ENCODE peak calls at places on chromosomes 1 and 21, in four cellular contexts. G is Peyer's patch, B is breast epithelium, H is tibial nerve. Y is an unnamed sample.
A peak's percentile ranks its signal among the peaks of the same experiment; 100 is the strongest.

GRCh38 chr1:31476891-31477846 is 64.2 kb downstream of the SERINC2 start:
- DNase-seq in G (no peak), B (peak; percentile 83), H (no peak), Y (no peak)

GRCh38 chr1:231104917-231105316 is 56.9 kb upstream of the TRIM67 start:
- DNase-seq in G (no peak), B (no peak), H (no peak), Y (no peak)

GRCh38 chr21:34029724-34030528 is 43.5 kb upstream of the MRPS6 start:
- DNase-seq in G (peak; percentile 73), B (no peak), H (no peak), Y (no peak)

GRCh38 chr1:178716111-178716510 is 8.9 kb upstream of the RALGPS2 start:
- DNase-seq in G (no peak), B (no peak), H (no peak), Y (no peak)

GRCh38 chr1:154501423-154502065 is 475 bp upstream of the TDRD10 start:
- DNase-seq in G (no peak), B (peak; percentile 61), H (peak; percentile 30), Y (peak; percentile 94)

GRCh38 chr1:40782371-40782956 is 1.1 kb upstream of the KCNQ4 start:
- DNase-seq in G (no peak), B (peak; percentile 54), H (no peak), Y (no peak)

GRCh38 chr1:29249170-29249691 is 12.9 kb downstream of the PTPRU start:
- DNase-seq in G (no peak), B (no peak), H (no peak), Y (no peak)

GRCh38 chr1:25572708-25573590 is 29.5 kb downstream of the LDLRAP1 start:
- DNase-seq in G (peak; percentile 76), B (peak; percentile 68), H (no peak), Y (no peak)

GRCh38 chr21:14673649-14674048 is 127.5 kb upstream of the SAMSN1 start:
- DNase-seq in G (no peak), B (no peak), H (no peak), Y (no peak)

GRCh38 chr1:218823291-218823900 is 350.3 kb upstream of the LYPLAL1 start:
- DNase-seq in G (no peak), B (no peak), H (no peak), Y (no peak)

DNA sequence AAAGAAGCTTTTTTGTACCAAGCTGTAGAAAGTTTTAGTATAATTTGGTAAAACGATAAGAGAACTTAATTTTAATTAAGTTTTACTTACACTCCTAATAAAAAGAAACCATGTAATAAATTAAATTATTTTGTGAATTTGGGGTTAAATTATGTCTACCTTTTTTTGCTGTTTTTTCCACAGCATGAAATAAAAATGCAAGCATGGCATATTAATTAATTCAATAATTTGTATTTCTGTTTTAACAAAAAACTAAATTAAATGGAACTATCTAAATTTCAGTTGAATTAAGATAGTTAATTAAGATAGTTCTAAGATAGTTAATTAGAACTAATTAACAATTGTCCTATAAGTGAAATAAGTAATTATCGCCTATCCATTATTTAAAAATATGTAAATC is 39.4 kb downstream of the VANGL2 start:
- DNase-seq in G (no peak), B (no peak), H (no peak), Y (no peak)
- H3K4me3 ChIP-seq in G (no peak overlapping the region), B (no peak overlapping the region), H (no peak overlapping the region), Y (no peak overlapping the region)

DNA sequence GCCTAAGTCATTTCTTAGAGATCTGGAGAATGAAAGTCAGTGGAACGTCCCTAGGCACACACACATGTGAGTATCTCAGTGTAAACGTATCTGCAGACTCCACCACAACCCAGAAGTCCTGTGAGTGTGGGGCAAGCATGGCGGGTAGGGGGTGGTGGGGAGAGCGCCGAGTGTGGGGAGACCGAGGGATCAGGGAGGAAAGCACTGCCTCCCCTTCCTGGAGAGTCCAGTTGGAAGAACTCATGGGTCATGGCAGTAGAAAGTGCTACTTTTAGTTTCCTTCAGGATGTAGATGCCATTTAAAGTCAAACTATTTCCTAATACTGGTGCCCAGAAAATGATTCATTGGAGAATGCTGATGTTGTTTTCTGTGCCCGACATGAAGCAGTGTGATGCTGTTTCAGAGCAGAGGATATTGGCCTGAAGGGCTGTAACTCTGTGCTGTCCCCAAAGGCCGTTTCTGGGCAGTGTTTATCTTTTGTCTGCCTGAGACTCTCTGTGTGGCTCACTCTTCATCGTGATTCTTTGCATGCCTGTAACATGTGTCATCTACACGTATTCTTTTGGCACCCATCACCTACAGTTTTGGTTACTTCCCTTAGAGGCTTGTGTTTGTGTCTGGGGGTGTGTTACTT is 45.7 kb upstream of the TSPAN2 start:
- DNase-seq in G (no peak), B (no peak), H (no peak), Y (no peak)
- TF ChIP-seq POLR2A in G (no peak), B (no peak), H (no peak), Y (no peak)

GRCh38 chr1:53288247-53289049 is 39.4 kb downstream of the LRP8 start:
- DNase-seq in G (no peak), B (no peak), H (no peak), Y (no peak)
- TF ChIP-seq CTCF in G (no peak), B (no peak), H (no peak), Y (no peak)

GRCh38 chr1:1356166-1356795 is 2.1 kb downstream of the MXRA8 start:
- DNase-seq in G (no peak), B (no peak), H (no peak), Y (no peak)

GRCh38 chr1:1358433-1359201 is at the start of gene MXRA8:
- DNase-seq in G (no peak), B (no peak), H (peak; percentile 79), Y (no peak)

GRCh38 chr1:1357871-1358432 is 403 bp downstream of the MXRA8 start:
- DNase-seq in G (no peak), B (no peak), H (no peak), Y (no peak)

GRCh38 chr1:1355376-1355775 is 3.0 kb downstream of the MXRA8 start:
- DNase-seq in G (no peak), B (no peak), H (no peak), Y (no peak)

GRCh38 chr1:1356796-1357401 is 1.5 kb downstream of the MXRA8 start:
- DNase-seq in G (no peak), B (no peak), H (no peak), Y (no peak)
- H3K4me3 ChIP-seq in G (peak overlapping the region; percentile 25), B (peak overlapping the region; percentile 71), H (peak overlapping the region; percentile 86), Y (peak overlapping the region; percentile 36)

GRCh38 chr1:184176058-184176457 is 124.5 kb downstream of the TSEN15 start:
- DNase-seq in G (no peak), B (no peak), H (no peak), Y (no peak)
- TF ChIP-seq POLR2A in G (no peak), B (no peak), H (no peak), Y (no peak)

DNA sequence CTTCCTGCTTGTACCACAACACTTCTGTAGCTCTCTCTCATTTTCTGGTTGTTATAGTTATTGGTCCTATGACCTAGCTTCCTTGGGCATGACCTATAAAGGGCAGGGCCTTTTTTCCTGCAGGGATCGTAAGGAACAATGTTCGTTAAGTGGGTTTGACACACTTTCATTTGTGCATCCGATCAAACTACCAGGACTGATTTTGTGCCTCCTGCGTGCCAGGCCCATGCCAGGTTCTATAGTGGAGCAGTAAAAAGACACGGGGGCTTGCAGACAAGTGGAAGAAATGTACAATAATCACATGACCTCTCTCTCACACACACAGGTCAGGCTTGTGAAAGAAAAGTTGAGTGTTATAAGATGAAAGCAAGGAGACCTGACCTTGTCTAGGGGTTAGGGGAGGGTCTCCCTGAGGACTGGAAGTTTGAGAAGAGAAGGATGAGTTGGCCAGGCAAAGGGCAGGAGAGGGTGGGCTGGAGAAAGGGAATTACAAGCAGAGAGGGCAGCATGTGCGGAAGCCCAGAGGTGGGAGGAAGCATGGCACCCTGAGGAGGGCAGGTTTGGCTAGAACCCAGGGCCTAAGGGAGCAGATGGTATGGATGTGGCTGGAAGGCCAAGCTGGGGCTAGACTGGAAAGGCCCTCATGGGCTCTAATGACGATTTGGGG is 145.4 kb downstream of the GRIK3 start:
- DNase-seq in G (no peak), B (no peak), H (no peak), Y (no peak)
- TF ChIP-seq CTCF in G (no peak), B (no peak), H (no peak), Y (no peak)